ENCODE peak calls at places on chromosomes 13 and 19, in four cellular contexts. One of them, this sample, is unnamed.

GRCh38 chr19:49447485-49448431 is 3.9 kb downstream of the PIH1D1 start:
- DNase-seq in activated CD4-positive, alpha-beta T cell treated with anti-CD3 and anti-CD28 coated beads for 48 hours: peak
- DNase-seq in HCT116: peak
- DNase-seq in ACHN: peak
- DNase-seq in this sample: no peak

GRCh38 chr13:74132768-74133656 is 1.2 kb downstream of the KLF12 start:
- DNase-seq in ACHN: peak
- DNase-seq in activated CD4-positive, alpha-beta T cell treated with anti-CD3 and anti-CD28 coated beads for 48 hours: peak
- DNase-seq in HCT116: no peak
- DNase-seq in this sample: peak

GRCh38 chr19:34171539-34171876 is 796 bp upstream of the LSM14A start:
- DNase-seq in HCT116: no peak
- DNase-seq in activated CD4-positive, alpha-beta T cell treated with anti-CD3 and anti-CD28 coated beads for 48 hours: peak
- DNase-seq in ACHN: peak
- DNase-seq in this sample: no peak

GRCh38 chr19:6271721-6272410 is 7.9 kb downstream of the MLLT1 start:
- DNase-seq in activated CD4-positive, alpha-beta T cell treated with anti-CD3 and anti-CD28 coated beads for 48 hours: no peak
- DNase-seq in HCT116: no peak
- DNase-seq in ACHN: no peak
- DNase-seq in this sample: peak

GRCh38 chr13:109700176-109700575 is 86.2 kb downstream of the IRS2 start:
- DNase-seq in HCT116: no peak
- DNase-seq in ACHN: peak
- DNase-seq in activated CD4-positive, alpha-beta T cell treated with anti-CD3 and anti-CD28 coated beads for 48 hours: no peak
- DNase-seq in this sample: peak

GRCh38 chr13:49561064-49561410 is 24.3 kb downstream of the RCBTB1 start:
- DNase-seq in activated CD4-positive, alpha-beta T cell treated with anti-CD3 and anti-CD28 coated beads for 48 hours: no peak
- DNase-seq in ACHN: peak
- DNase-seq in HCT116: no peak
- DNase-seq in this sample: peak

GRCh38 chr19:4352701-4353121 is 9.3 kb downstream of the MPND start:
- DNase-seq in HCT116: no peak
- DNase-seq in activated CD4-positive, alpha-beta T cell treated with anti-CD3 and anti-CD28 coated beads for 48 hours: peak
- DNase-seq in ACHN: peak
- DNase-seq in this sample: peak

GRCh38 chr19:58569191-58569942 is 3.8 kb downstream of the MZF1 start:
- DNase-seq in HCT116: no peak
- DNase-seq in activated CD4-positive, alpha-beta T cell treated with anti-CD3 and anti-CD28 coated beads for 48 hours: no peak
- DNase-seq in ACHN: no peak
- DNase-seq in this sample: no peak

GRCh38 chr13:91609353-91609752 is 210.9 kb downstream of the GPC5 start:
- DNase-seq in ACHN: no peak
- DNase-seq in HCT116: no peak
- DNase-seq in activated CD4-positive, alpha-beta T cell treated with anti-CD3 and anti-CD28 coated beads for 48 hours: no peak
- DNase-seq in this sample: no peak

GRCh38 chr13:107185889-107186288 is 618.0 kb upstream of the ARGLU1 start:
- DNase-seq in ACHN: no peak
- DNase-seq in HCT116: no peak
- DNase-seq in activated CD4-positive, alpha-beta T cell treated with anti-CD3 and anti-CD28 coated beads for 48 hours: no peak
- DNase-seq in this sample: no peak

GRCh38 chr19:15935167-15935702 is 906 bp upstream of the CYP4F11 start:
- DNase-seq in activated CD4-positive, alpha-beta T cell treated with anti-CD3 and anti-CD28 coated beads for 48 hours: no peak
- DNase-seq in ACHN: no peak
- DNase-seq in HCT116: peak
- DNase-seq in this sample: no peak

GRCh38 chr19:4867534-4868285 is at the start of gene PLIN3:
- DNase-seq in activated CD4-positive, alpha-beta T cell treated with anti-CD3 and anti-CD28 coated beads for 48 hours: peak
- DNase-seq in ACHN: peak
- DNase-seq in HCT116: peak
- DNase-seq in this sample: peak

GRCh38 chr19:41376241-41376997 is at the start of gene TMEM91:
- DNase-seq in ACHN: no peak
- DNase-seq in HCT116: no peak
- DNase-seq in activated CD4-positive, alpha-beta T cell treated with anti-CD3 and anti-CD28 coated beads for 48 hours: no peak
- DNase-seq in this sample: peak

GRCh38 chr19:10752237-10752912 is 34.5 kb downstream of the DNM2 start:
- DNase-seq in activated CD4-positive, alpha-beta T cell treated with anti-CD3 and anti-CD28 coated beads for 48 hours: no peak
- DNase-seq in ACHN: no peak
- DNase-seq in HCT116: no peak
- DNase-seq in this sample: no peak

GRCh38 chr13:42660367-42660965 is 86.5 kb downstream of the TNFSF11 start:
- DNase-seq in activated CD4-positive, alpha-beta T cell treated with anti-CD3 and anti-CD28 coated beads for 48 hours: no peak
- DNase-seq in ACHN: no peak
- DNase-seq in HCT116: no peak
- DNase-seq in this sample: no peak

GRCh38 chr13:110361365-110361911 is 54.4 kb downstream of the COL4A2 start:
- DNase-seq in ACHN: no peak
- DNase-seq in activated CD4-positive, alpha-beta T cell treated with anti-CD3 and anti-CD28 coated beads for 48 hours: no peak
- DNase-seq in HCT116: no peak
- DNase-seq in this sample: no peak

GRCh38 chr19:5891938-5892771 is 11.4 kb downstream of the NDUFA11 start:
- DNase-seq in HCT116: no peak
- DNase-seq in ACHN: peak
- DNase-seq in activated CD4-positive, alpha-beta T cell treated with anti-CD3 and anti-CD28 coated beads for 48 hours: peak
- DNase-seq in this sample: peak

GRCh38 chr19:1482361-1483066 is 3.5 kb upstream of the C19orf25 start:
- DNase-seq in HCT116: no peak
- DNase-seq in ACHN: no peak
- DNase-seq in activated CD4-positive, alpha-beta T cell treated with anti-CD3 and anti-CD28 coated beads for 48 hours: no peak
- DNase-seq in this sample: no peak

GRCh38 chr13:38013676-38014075 is 144.1 kb upstream of the TRPC4 start:
- DNase-seq in activated CD4-positive, alpha-beta T cell treated with anti-CD3 and anti-CD28 coated beads for 48 hours: no peak
- DNase-seq in ACHN: no peak
- DNase-seq in HCT116: no peak
- DNase-seq in this sample: no peak

GRCh38 chr19:21022996-21023395 is 2.5 kb downstream of the ZNF430 start:
- DNase-seq in HCT116: peak
- DNase-seq in ACHN: no peak
- DNase-seq in activated CD4-positive, alpha-beta T cell treated with anti-CD3 and anti-CD28 coated beads for 48 hours: peak
- DNase-seq in this sample: no peak

GRCh38 chr13:60433505-60433904 is 36.5 kb downstream of the TDRD3 start:
- DNase-seq in ACHN: no peak
- DNase-seq in activated CD4-positive, alpha-beta T cell treated with anti-CD3 and anti-CD28 coated beads for 48 hours: no peak
- DNase-seq in HCT116: no peak
- DNase-seq in this sample: no peak

GRCh38 chr19:18768997-18769891 is 21.9 kb downstream of the COMP start:
- DNase-seq in ACHN: no peak
- DNase-seq in activated CD4-positive, alpha-beta T cell treated with anti-CD3 and anti-CD28 coated beads for 48 hours: no peak
- DNase-seq in HCT116: no peak
- DNase-seq in this sample: no peak

GRCh38 chr13:51644649-51645048 is 60.4 kb downstream of the WDFY2 start:
- DNase-seq in ACHN: peak
- DNase-seq in activated CD4-positive, alpha-beta T cell treated with anti-CD3 and anti-CD28 coated beads for 48 hours: no peak
- DNase-seq in HCT116: no peak
- DNase-seq in this sample: no peak

GRCh38 chr13:78102121-78102677 is 183.6 kb upstream of the EDNRB start:
- DNase-seq in HCT116: no peak
- DNase-seq in activated CD4-positive, alpha-beta T cell treated with anti-CD3 and anti-CD28 coated beads for 48 hours: no peak
- DNase-seq in ACHN: no peak
- DNase-seq in this sample: no peak

GRCh38 chr19:42512743-42513304 is 15.5 kb downstream of the CEACAM1 start:
- DNase-seq in ACHN: no peak
- DNase-seq in activated CD4-positive, alpha-beta T cell treated with anti-CD3 and anti-CD28 coated beads for 48 hours: peak
- DNase-seq in HCT116: no peak
- DNase-seq in this sample: peak

GRCh38 chr13:64753606-64754005 is 2476.5 kb downstream of the PCDH9 start:
- DNase-seq in activated CD4-positive, alpha-beta T cell treated with anti-CD3 and anti-CD28 coated beads for 48 hours: no peak
- DNase-seq in ACHN: no peak
- DNase-seq in HCT116: no peak
- DNase-seq in this sample: no peak

GRCh38 chr19:3203754-3204645 is 18.3 kb downstream of the NCLN start:
- DNase-seq in ACHN: no peak
- DNase-seq in HCT116: no peak
- DNase-seq in activated CD4-positive, alpha-beta T cell treated with anti-CD3 and anti-CD28 coated beads for 48 hours: no peak
- DNase-seq in this sample: no peak

GRCh38 chr13:26941345-26942174 is 181.0 kb upstream of the GPR12 start:
- DNase-seq in ACHN: peak
- DNase-seq in HCT116: no peak
- DNase-seq in activated CD4-positive, alpha-beta T cell treated with anti-CD3 and anti-CD28 coated beads for 48 hours: peak
- DNase-seq in this sample: no peak

GRCh38 chr13:41012536-41012935 is 6.6 kb downstream of the ELF1 start:
- DNase-seq in activated CD4-positive, alpha-beta T cell treated with anti-CD3 and anti-CD28 coated beads for 48 hours: no peak
- DNase-seq in ACHN: no peak
- DNase-seq in HCT116: no peak
- DNase-seq in this sample: no peak

GRCh38 chr19:29532956-29533355 is 7.2 kb downstream of the VSTM2B start:
- DNase-seq in HCT116: no peak
- DNase-seq in ACHN: no peak
- DNase-seq in activated CD4-positive, alpha-beta T cell treated with anti-CD3 and anti-CD28 coated beads for 48 hours: no peak
- DNase-seq in this sample: no peak

GRCh38 chr13:91381371-91381770 is 17.1 kb upstream of the GPC5 start:
- DNase-seq in activated CD4-positive, alpha-beta T cell treated with anti-CD3 and anti-CD28 coated beads for 48 hours: no peak
- DNase-seq in HCT116: no peak
- DNase-seq in ACHN: peak
- DNase-seq in this sample: no peak

GRCh38 chr13:36788276-36788675 is 30.7 kb upstream of the RFXAP start:
- DNase-seq in HCT116: no peak
- DNase-seq in activated CD4-positive, alpha-beta T cell treated with anti-CD3 and anti-CD28 coated beads for 48 hours: no peak
- DNase-seq in ACHN: no peak
- DNase-seq in this sample: no peak

GRCh38 chr19:46478356-46478986 is 7.1 kb upstream of the PNMA8A start:
- DNase-seq in HCT116: no peak
- DNase-seq in ACHN: no peak
- DNase-seq in activated CD4-positive, alpha-beta T cell treated with anti-CD3 and anti-CD28 coated beads for 48 hours: no peak
- DNase-seq in this sample: peak

GRCh38 chr19:44621367-44621766 is 8.0 kb downstream of the IGSF23 start:
- DNase-seq in activated CD4-positive, alpha-beta T cell treated with anti-CD3 and anti-CD28 coated beads for 48 hours: no peak
- DNase-seq in HCT116: no peak
- DNase-seq in ACHN: no peak
- DNase-seq in this sample: no peak

GRCh38 chr19:11673608-11674041 is 65.1 kb downstream of the ZNF823 start:
- DNase-seq in ACHN: no peak
- DNase-seq in activated CD4-positive, alpha-beta T cell treated with anti-CD3 and anti-CD28 coated beads for 48 hours: peak
- DNase-seq in HCT116: no peak
- DNase-seq in this sample: peak

GRCh38 chr19:55454787-55455243 is 6.6 kb downstream of the ISOC2 start:
- DNase-seq in activated CD4-positive, alpha-beta T cell treated with anti-CD3 and anti-CD28 coated beads for 48 hours: peak
- DNase-seq in HCT116: no peak
- DNase-seq in ACHN: peak
- DNase-seq in this sample: peak

GRCh38 chr19:695350-695949 is at the start of gene PRSS57:
- DNase-seq in ACHN: no peak
- DNase-seq in activated CD4-positive, alpha-beta T cell treated with anti-CD3 and anti-CD28 coated beads for 48 hours: no peak
- DNase-seq in HCT116: no peak
- DNase-seq in this sample: no peak

GRCh38 chr13:24269803-24270202 is 39.6 kb upstream of the C1QTNF9 start:
- DNase-seq in ACHN: no peak
- DNase-seq in activated CD4-positive, alpha-beta T cell treated with anti-CD3 and anti-CD28 coated beads for 48 hours: no peak
- DNase-seq in HCT116: no peak
- DNase-seq in this sample: no peak

This sample was measured in ELF-1.